ENCODE peak calls at places on chromosomes 13 and 19, in four cellular contexts. J, O, G and A are unnamed samples.

GRCh38 chr13:113976711-113977684 is 3.1 kb upstream of the C13orf46 start:
- DNase-seq in J (no peak), O (peak), G (peak), A (no peak)

GRCh38 chr13:97198753-97199152 is 23.4 kb upstream of the MBNL2 start:
- DNase-seq in J (no peak), O (no peak), G (no peak), A (no peak)

GRCh38 chr13:85074543-85075313 is 724.5 kb downstream of the SLITRK6 start:
- DNase-seq in J (no peak), O (no peak), G (no peak), A (no peak)

GRCh38 chr19:872266-872951 is 12.9 kb downstream of the CFD start:
- DNase-seq in J (peak), O (no peak), G (peak), A (no peak)

GRCh38 chr19:18612051-18612771 is 459 bp upstream of the TMEM59L start:
- DNase-seq in J (peak), O (no peak), G (no peak), A (no peak)

GRCh38 chr13:73248711-73249580 is 190.1 kb downstream of the KLF5 start:
- DNase-seq in J (peak), O (no peak), G (peak), A (no peak)

GRCh38 chr19:3161453-3161852 is 17.1 kb upstream of the S1PR4 start:
- DNase-seq in J (no peak), O (no peak), G (peak), A (no peak)

GRCh38 chr19:912181-913079 is 589 bp downstream of the R3HDM4 start:
- DNase-seq in J (no peak), O (no peak), G (peak), A (no peak)

GRCh38 chr13:51240888-51241475 is 18.8 kb downstream of the FAM124A start:
- DNase-seq in J (no peak), O (no peak), G (peak), A (no peak)

GRCh38 chr13:112756967-112757758 is 67.3 kb downstream of the ATP11A start:
- DNase-seq in J (no peak), O (no peak), G (no peak), A (peak)

GRCh38 chr13:105446197-105446596 is 1089.3 kb downstream of the EFNB2 start:
- DNase-seq in J (no peak), O (no peak), G (no peak), A (no peak)

GRCh38 chr19:10107817-10108367 is 1.7 kb downstream of the PPAN start:
- DNase-seq in J (no peak), O (no peak), G (no peak), A (no peak)

GRCh38 chr13:49616688-49617065 is 11.6 kb upstream of the ARL11 start:
- DNase-seq in J (no peak), O (no peak), G (no peak), A (no peak)

GRCh38 chr19:32676186-32676894 is 692 bp downstream of the RGS9BP start:
- DNase-seq in J (peak), O (no peak), G (no peak), A (no peak)
- H3K4me3 ChIP-seq in J (peak), O (peak), G (peak), A (peak)

DNA sequence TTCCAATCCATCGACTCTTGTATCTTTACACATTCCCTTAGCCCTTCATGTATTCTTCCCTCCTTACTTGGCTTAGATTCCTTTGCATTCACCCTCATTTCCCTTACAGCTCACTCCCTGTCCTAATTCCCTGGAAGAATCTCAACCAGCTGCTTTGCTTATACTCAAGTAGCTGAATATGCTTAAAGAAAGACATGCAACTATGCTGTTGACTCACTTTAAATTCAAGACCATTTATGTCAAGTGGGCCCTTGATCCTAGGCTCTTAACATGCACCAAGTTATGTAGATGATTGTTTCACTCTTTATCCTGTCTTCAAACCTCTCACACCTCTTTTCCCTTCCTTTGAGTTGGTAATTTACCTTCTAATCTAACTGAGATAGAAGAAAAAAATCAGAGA is 7.4 kb downstream of the CCDC122 start:
- DNase-seq in J (peak), O (no peak), G (no peak), A (no peak)
- H3K4me3 ChIP-seq in J (no peak), O (no peak), G (no peak), A (no peak)

GRCh38 chr13:99895999-99896695 is 75.4 kb downstream of the ZIC5 start:
- DNase-seq in J (peak), O (no peak), G (no peak), A (no peak)
- H3K4me3 ChIP-seq in J (peak), O (no peak), G (no peak), A (no peak)

DNA sequence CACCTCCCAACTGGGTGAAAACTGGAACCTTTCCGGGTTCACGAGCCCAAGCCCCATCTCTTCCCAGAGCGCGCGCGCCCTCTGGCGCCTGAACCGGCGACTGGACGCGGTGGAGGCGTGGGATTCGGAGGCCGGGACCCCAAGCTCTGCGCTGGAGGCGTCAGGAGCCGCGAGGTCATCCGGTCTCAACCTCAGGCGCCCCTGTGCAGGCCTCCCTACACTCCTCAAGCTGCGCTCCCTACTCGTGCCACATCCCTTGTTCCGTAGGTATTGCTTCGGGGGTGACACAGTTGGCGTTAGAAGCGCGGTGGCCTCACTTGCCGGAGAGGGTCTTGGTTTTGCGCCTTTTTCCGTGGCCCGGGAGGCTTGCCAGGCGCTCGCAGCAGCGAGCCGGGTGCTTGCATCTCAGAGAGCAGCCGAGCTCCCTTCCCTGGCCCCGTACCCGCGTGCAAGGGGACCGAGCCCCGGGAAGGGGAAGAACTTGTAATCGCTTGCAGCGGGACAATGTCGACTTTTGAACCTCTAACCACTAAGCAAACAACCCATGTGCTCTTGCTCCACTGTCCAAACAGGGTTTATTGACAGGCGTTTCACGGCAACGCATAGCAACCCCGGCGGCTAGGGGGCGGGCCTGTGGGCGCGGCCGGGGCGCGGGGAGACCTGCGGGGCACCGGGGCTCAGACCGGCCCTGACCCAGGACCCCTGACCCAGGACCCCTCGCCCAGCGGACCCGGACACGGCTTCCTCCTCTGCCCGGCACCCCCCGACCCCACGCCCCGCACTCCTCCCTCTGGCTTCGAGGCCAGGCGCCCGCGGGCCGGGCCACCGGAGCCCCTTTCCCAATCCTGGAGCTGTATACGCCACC is 8.5 kb downstream of the CDX2 start:
- DNase-seq in J (peak), O (no peak), G (peak), A (no peak)
- H3K4me3 ChIP-seq in J (peak), O (no peak), G (no peak), A (peak)

GRCh38 chr19:19644054-19644388 is 564 bp upstream of the GMIP start:
- DNase-seq in J (no peak), O (no peak), G (no peak), A (no peak)
- H3K4me3 ChIP-seq in J (peak), O (peak), G (peak), A (peak)